ENCODE peak calls at places on chromosome 13, in seven cellular contexts. S is breast epithelium, G is H1, H is spleen, F is K562, N is suprapubic skin, R is stomach. W is an unnamed sample.

GRCh38 chr13:26964278-26965057 is 203.9 kb upstream of the GPR12 start:
- DNase-seq in S (no peak), G (no peak), H (no peak), F (no peak), N (no peak), R (no peak), W (no peak)

GRCh38 chr13:32894589-32895001 is 121.6 kb upstream of the KL start:
- DNase-seq in S (no peak), G (no peak), H (no peak), F (no peak), N (no peak), R (no peak), W (no peak)

GRCh38 chr13:26246154-26246553 is 7.8 kb upstream of the CDK8 start:
- DNase-seq in S (no peak), G (no peak), H (no peak), F (no peak), N (no peak), R (no peak), W (no peak)

GRCh38 chr13:94849254-94849653 is 136.9 kb upstream of the SOX21 start:
- DNase-seq in S (no peak), G (no peak), H (no peak), F (no peak), N (no peak), R (no peak), W (no peak)

GRCh38 chr13:51697855-51698254 is 106.1 kb downstream of the DHRS12 start:
- DNase-seq in S (no peak), G (no peak), H (no peak), F (no peak), N (no peak), R (no peak), W (no peak)

GRCh38 chr13:43804461-43805070 is 17.8 kb upstream of the ENOX1 start:
- DNase-seq in S (no peak), G (no peak), H (no peak), F (no peak), N (no peak), R (no peak), W (no peak)

GRCh38 chr13:95793018-95793555 is 116.1 kb downstream of the DNAJC3 start:
- DNase-seq in S (no peak), G (no peak), H (no peak), F (no peak), N (no peak), R (no peak), W (no peak)

GRCh38 chr13:31067416-31068118 is 94.1 kb downstream of the HSPH1 start:
- DNase-seq in S (no peak), G (no peak), H (no peak), F (no peak), N (no peak), R (no peak), W (no peak)

GRCh38 chr13:73991884-73992283 is 142.3 kb downstream of the KLF12 start:
- DNase-seq in S (no peak), G (no peak), H (no peak), F (no peak), N (no peak), R (no peak), W (no peak)

GRCh38 chr13:59259416-59260000 is 904.2 kb downstream of the DIAPH3 start:
- DNase-seq in S (no peak), G (no peak), H (no peak), F (no peak), N (no peak), R (no peak), W (no peak)

GRCh38 chr13:72384879-72385278 is 342.6 kb downstream of the MZT1 start:
- DNase-seq in S (no peak), G (no peak), H (no peak), F (no peak), N (no peak), R (no peak), W (no peak)

GRCh38 chr13:49320975-49321374 is 73.2 kb downstream of the CDADC1 start:
- DNase-seq in S (no peak), G (no peak), H (no peak), F (no peak), N (no peak), R (no peak), W (no peak)

GRCh38 chr13:34078334-34078999 is 260.5 kb downstream of the RFC3 start:
- DNase-seq in S (no peak), G (no peak), H (no peak), F (no peak), N (no peak), R (no peak), W (no peak)

GRCh38 chr13:93480553-93481106 is 254.0 kb downstream of the GPC6 start:
- DNase-seq in S (no peak), G (no peak), H (no peak), F (no peak), N (no peak), R (no peak), W (no peak)

GRCh38 chr13:73018336-73018735 is 40.5 kb upstream of the KLF5 start:
- DNase-seq in S (no peak), G (no peak), H (no peak), F (no peak), N (no peak), R (no peak), W (no peak)

GRCh38 chr13:36352350-36352749 is 6.2 kb upstream of the SPART start:
- DNase-seq in S (no peak), G (no peak), H (no peak), F (no peak), N (no peak), R (no peak), W (no peak)

GRCh38 chr13:111975539-111976473 is 91.1 kb upstream of the SOX1 start:
- DNase-seq in S (no peak), G (no peak), H (no peak), F (no peak), N (no peak), R (no peak), W (no peak)

GRCh38 chr13:101799196-101799595 is 346.7 kb downstream of the ITGBL1 start:
- DNase-seq in S (no peak), G (no peak), H (no peak), F (no peak), N (no peak), R (no peak), W (no peak)

GRCh38 chr13:58949646-58950045 is 1214.1 kb downstream of the DIAPH3 start:
- DNase-seq in S (no peak), G (peak; percentile 55), H (no peak), F (no peak), N (no peak), R (no peak), W (no peak)

GRCh38 chr13:21537105-21537504 is 66.9 kb downstream of the MICU2 start:
- DNase-seq in S (no peak), G (no peak), H (no peak), F (no peak), N (no peak), R (no peak), W (no peak)

GRCh38 chr13:114279770-114280169 is 1.6 kb upstream of the UPF3A start:
- DNase-seq in S (no peak), G (no peak), H (peak; percentile 56), F (no peak), N (no peak), R (no peak), W (no peak)

GRCh38 chr13:67228031-67228430 is 2.1 kb downstream of the PCDH9 start:
- DNase-seq in S (no peak), G (no peak), H (no peak), F (no peak), N (no peak), R (no peak), W (no peak)

GRCh38 chr13:110323172-110323851 is 16.2 kb downstream of the COL4A2 start:
- DNase-seq in S (no peak), G (no peak), H (no peak), F (no peak), N (no peak), R (no peak), W (peak; percentile 77)

DNA sequence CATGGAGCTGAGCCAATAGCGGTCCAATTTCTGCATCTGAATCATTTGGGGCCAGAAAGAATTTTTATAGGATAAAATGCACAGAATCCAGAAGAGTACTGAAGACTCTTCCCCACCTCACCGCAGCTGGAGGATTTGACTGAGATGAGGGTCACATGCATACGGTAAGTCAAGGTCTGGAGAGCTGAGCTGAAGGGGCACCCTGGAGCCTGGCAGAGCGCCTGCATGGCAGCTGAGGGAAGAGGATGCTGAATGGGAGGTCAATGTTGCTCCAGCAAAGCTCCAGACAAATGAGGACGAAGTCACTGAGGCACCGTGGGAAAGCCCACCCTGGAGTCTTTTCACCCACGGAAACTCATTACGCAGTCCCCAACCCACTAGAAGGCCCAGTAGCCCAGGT is 43.4 kb upstream of the ATP12A start:
- DNase-seq in S (no peak), G (no peak), H (no peak), F (no peak), N (peak; percentile 55), R (no peak), W (no peak)
- TF ChIP-seq POLR2A in S (no peak), G (no peak), H (no peak), F (no peak), N (no peak), R (no peak), W (no peak)

GRCh38 chr13:45333251-45333972 is 7.6 kb downstream of the TPT1 start:
- DNase-seq in S (no peak), G (no peak), H (no peak), F (no peak), N (no peak), R (no peak), W (no peak)

GRCh38 chr13:45336025-45336800 is 4.8 kb downstream of the TPT1 start:
- DNase-seq in S (no peak), G (no peak), H (no peak), F (no peak), N (no peak), R (no peak), W (no peak)

GRCh38 chr13:45333973-45334922 is 6.7 kb downstream of the TPT1 start:
- DNase-seq in S (no peak), G (no peak), H (no peak), F (no peak), N (no peak), R (no peak), W (no peak)

GRCh38 chr13:45337395-45337794 is 3.6 kb downstream of the TPT1 start:
- DNase-seq in S (no peak), G (no peak), H (no peak), F (no peak), N (no peak), R (no peak), W (no peak)

GRCh38 chr13:45335397-45336024 is 5.5 kb downstream of the TPT1 start:
- DNase-seq in S (no peak), G (no peak), H (no peak), F (no peak), N (no peak), R (no peak), W (no peak)
- TF ChIP-seq POLR2AphosphoS5 in S (no peak), G (peak; percentile 80), H (peak; percentile 39), F (peak; percentile 18), N (no peak), R (no peak), W (no peak)

GRCh38 chr13:102799544-102800144 is 725 bp downstream of the BIVM start:
- DNase-seq in S (no peak), G (no peak), H (peak; percentile 84), F (peak; percentile 15), N (no peak), R (peak; percentile 29), W (peak; percentile 69)
- TF ChIP-seq POLR2A in S (no peak), G (no peak), H (no peak), F (no peak), N (no peak), R (no peak), W (no peak)

DNA sequence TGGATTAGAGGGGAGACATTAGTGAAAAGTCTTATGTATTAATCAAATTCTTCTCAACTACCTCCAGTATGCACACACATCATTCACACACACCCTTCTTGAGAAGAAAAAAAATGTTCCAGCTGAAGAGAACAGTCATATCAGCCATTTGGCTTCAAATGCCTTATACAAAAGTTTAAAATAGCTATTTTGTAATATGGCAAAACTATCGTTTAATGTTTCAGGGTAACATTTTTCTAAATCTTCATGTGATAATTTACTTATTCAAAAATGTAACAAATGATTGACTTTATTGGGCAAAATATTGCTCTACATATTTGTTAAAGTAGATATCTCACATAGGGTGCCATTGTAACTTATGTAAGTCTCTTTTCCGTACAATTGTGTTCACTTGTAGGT is 13.5 kb downstream of the ZIC2 start:
- DNase-seq in S (no peak), G (no peak), H (no peak), F (no peak), N (no peak), R (no peak), W (no peak)
- TF ChIP-seq POLR2AphosphoS5 in S (no peak), G (no peak), H (no peak), F (no peak), N (no peak), R (no peak), W (no peak)